ENCODE peak calls at places on chromosomes 13 and 19, in four cellular contexts. One of them, this sample, is unnamed.

GRCh38 chr13:102970542-102970941 is 95.7 kb downstream of the SLC10A2 start:
- DNase-seq in AG04449: no peak
- DNase-seq in tibial artery: no peak
- DNase-seq in foreskin fibroblast: no peak
- DNase-seq in this sample: no peak

GRCh38 chr13:23871616-23872220 is 17.5 kb downstream of the MIPEP start:
- DNase-seq in AG04449: no peak
- DNase-seq in tibial artery: no peak
- DNase-seq in foreskin fibroblast: no peak
- DNase-seq in this sample: no peak

GRCh38 chr19:1182727-1183126 is 8.7 kb upstream of the SBNO2 start:
- DNase-seq in AG04449: no peak
- DNase-seq in tibial artery: no peak
- DNase-seq in foreskin fibroblast: no peak
- DNase-seq in this sample: no peak

GRCh38 chr13:40639226-40639681 is 27.2 kb downstream of the FOXO1 start:
- DNase-seq in AG04449: no peak
- DNase-seq in tibial artery: no peak
- DNase-seq in foreskin fibroblast: peak; percentile 23
- DNase-seq in this sample: no peak

GRCh38 chr13:41222259-41222852 is 28.0 kb upstream of the KBTBD7 start:
- DNase-seq in AG04449: no peak
- DNase-seq in tibial artery: no peak
- DNase-seq in foreskin fibroblast: peak; percentile 29
- DNase-seq in this sample: peak; percentile 12

GRCh38 chr19:48969276-48970138 is 4.4 kb downstream of the FTL start:
- DNase-seq in AG04449: no peak
- DNase-seq in tibial artery: no peak
- DNase-seq in foreskin fibroblast: no peak
- DNase-seq in this sample: no peak

GRCh38 chr13:42981853-42982252 is 10.2 kb downstream of the EPSTI1 start:
- DNase-seq in AG04449: no peak
- DNase-seq in tibial artery: no peak
- DNase-seq in foreskin fibroblast: no peak
- DNase-seq in this sample: no peak

GRCh38 chr13:97318532-97318931 is 96.4 kb downstream of the MBNL2 start:
- DNase-seq in AG04449: no peak
- DNase-seq in tibial artery: no peak
- DNase-seq in foreskin fibroblast: no peak
- DNase-seq in this sample: no peak

GRCh38 chr19:50311723-50312635 is 17.2 kb downstream of the KCNC3 start:
- DNase-seq in AG04449: no peak
- DNase-seq in tibial artery: no peak
- DNase-seq in foreskin fibroblast: no peak
- DNase-seq in this sample: no peak

GRCh38 chr13:100535401-100536135 is 53.0 kb downstream of the GGACT start:
- DNase-seq in AG04449: no peak
- DNase-seq in tibial artery: no peak
- DNase-seq in foreskin fibroblast: no peak
- DNase-seq in this sample: no peak

GRCh38 chr19:27776020-27776419 is 1436.9 kb downstream of the UQCRFS1 start:
- DNase-seq in AG04449: no peak
- DNase-seq in tibial artery: no peak
- DNase-seq in foreskin fibroblast: peak; percentile 17
- DNase-seq in this sample: no peak

GRCh38 chr13:94416454-94417080 is 62.9 kb downstream of the DCT start:
- DNase-seq in AG04449: no peak
- DNase-seq in tibial artery: no peak
- DNase-seq in foreskin fibroblast: no peak
- DNase-seq in this sample: no peak

GRCh38 chr19:39398297-39398864 is 7.2 kb downstream of the MED29 start:
- DNase-seq in AG04449: no peak
- DNase-seq in tibial artery: peak; percentile 90
- DNase-seq in foreskin fibroblast: peak; percentile 90
- DNase-seq in this sample: no peak

GRCh38 chr13:97976551-97977375 is 23.3 kb downstream of the IPO5 start:
- DNase-seq in AG04449: no peak
- DNase-seq in tibial artery: no peak
- DNase-seq in foreskin fibroblast: no peak
- DNase-seq in this sample: no peak

GRCh38 chr19:46616631-46617322 is 8.1 kb downstream of the PTGIR start:
- DNase-seq in AG04449: no peak
- DNase-seq in tibial artery: no peak
- DNase-seq in foreskin fibroblast: peak; percentile 77
- DNase-seq in this sample: no peak

GRCh38 chr13:63026285-63026797 is 1610.7 kb upstream of the PCDH20 start:
- DNase-seq in AG04449: no peak
- DNase-seq in tibial artery: no peak
- DNase-seq in foreskin fibroblast: no peak
- DNase-seq in this sample: no peak

GRCh38 chr19:38539751-38540150 is 78.0 kb downstream of the MAP4K1 start:
- DNase-seq in AG04449: no peak
- DNase-seq in tibial artery: no peak
- DNase-seq in foreskin fibroblast: no peak
- DNase-seq in this sample: no peak

GRCh38 chr13:100836696-100837095 is 162.1 kb upstream of the TMTC4 start:
- DNase-seq in AG04449: no peak
- DNase-seq in tibial artery: no peak
- DNase-seq in foreskin fibroblast: no peak
- DNase-seq in this sample: no peak

GRCh38 chr13:74550039-74550438 is 415.8 kb upstream of the KLF12 start:
- DNase-seq in AG04449: peak; percentile 29
- DNase-seq in tibial artery: no peak
- DNase-seq in foreskin fibroblast: no peak
- DNase-seq in this sample: no peak

GRCh38 chr19:2751438-2751830 is 11.6 kb upstream of the SLC39A3 start:
- DNase-seq in AG04449: no peak
- DNase-seq in tibial artery: no peak
- DNase-seq in foreskin fibroblast: no peak
- DNase-seq in this sample: no peak

GRCh38 chr19:35254341-35255297 is 5.8 kb downstream of the LSR start:
- DNase-seq in AG04449: no peak
- DNase-seq in tibial artery: no peak
- DNase-seq in foreskin fibroblast: no peak
- DNase-seq in this sample: no peak

GRCh38 chr13:24097667-24098066 is 62.9 kb upstream of the SPATA13 start:
- DNase-seq in AG04449: no peak
- DNase-seq in tibial artery: no peak
- DNase-seq in foreskin fibroblast: no peak
- DNase-seq in this sample: no peak

GRCh38 chr13:30224732-30225131 is 82.6 kb downstream of the KATNAL1 start:
- DNase-seq in AG04449: no peak
- DNase-seq in tibial artery: no peak
- DNase-seq in foreskin fibroblast: peak; percentile 16
- DNase-seq in this sample: no peak

DNA sequence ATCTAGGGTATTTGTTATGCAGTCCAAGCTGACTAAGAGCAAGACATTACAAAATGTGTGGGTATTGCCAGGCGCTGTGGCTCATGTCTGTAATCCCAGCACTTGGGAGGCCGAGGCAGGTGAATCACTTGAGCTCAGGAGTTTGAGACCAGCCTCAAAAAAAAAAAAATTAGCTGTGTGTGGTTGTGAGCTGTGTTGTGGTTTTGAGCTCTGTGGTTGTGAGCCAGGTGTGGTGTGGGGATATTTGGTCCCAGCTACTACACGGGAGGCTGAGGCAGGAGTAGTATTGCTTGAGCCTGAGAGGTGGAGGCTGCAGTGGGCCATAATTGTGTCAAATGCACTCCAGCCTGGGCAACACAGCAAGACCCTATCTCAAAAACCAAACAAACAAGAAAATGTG is 5.6 kb upstream of the KEAP1 start:
- DNase-seq in AG04449: no peak
- DNase-seq in tibial artery: no peak
- DNase-seq in foreskin fibroblast: no peak
- DNase-seq in this sample: no peak
- TF ChIP-seq CTCF in AG04449: no peak
- TF ChIP-seq CTCF in tibial artery: no peak
- TF ChIP-seq CTCF in foreskin fibroblast: no peak
- TF ChIP-seq CTCF in this sample: no peak

GRCh38 chr19:55461259-55461973 is at the start of gene ISOC2:
- DNase-seq in AG04449: peak; percentile 98
- DNase-seq in tibial artery: peak; percentile 100
- DNase-seq in foreskin fibroblast: peak; percentile 100
- DNase-seq in this sample: peak; percentile 95

GRCh38 chr19:55460670-55461258 is 678 bp downstream of the ISOC2 start:
- DNase-seq in AG04449: no peak
- DNase-seq in tibial artery: peak; percentile 90
- DNase-seq in foreskin fibroblast: peak; percentile 81
- DNase-seq in this sample: no peak

GRCh38 chr19:55459950-55460657 is 1.3 kb downstream of the ISOC2 start:
- DNase-seq in AG04449: no peak
- DNase-seq in tibial artery: no peak
- DNase-seq in foreskin fibroblast: no peak
- DNase-seq in this sample: no peak

GRCh38 chr19:55457683-55458457 is 3.6 kb downstream of the ISOC2 start:
- DNase-seq in AG04449: no peak
- DNase-seq in tibial artery: no peak
- DNase-seq in foreskin fibroblast: no peak
- DNase-seq in this sample: no peak

DNA sequence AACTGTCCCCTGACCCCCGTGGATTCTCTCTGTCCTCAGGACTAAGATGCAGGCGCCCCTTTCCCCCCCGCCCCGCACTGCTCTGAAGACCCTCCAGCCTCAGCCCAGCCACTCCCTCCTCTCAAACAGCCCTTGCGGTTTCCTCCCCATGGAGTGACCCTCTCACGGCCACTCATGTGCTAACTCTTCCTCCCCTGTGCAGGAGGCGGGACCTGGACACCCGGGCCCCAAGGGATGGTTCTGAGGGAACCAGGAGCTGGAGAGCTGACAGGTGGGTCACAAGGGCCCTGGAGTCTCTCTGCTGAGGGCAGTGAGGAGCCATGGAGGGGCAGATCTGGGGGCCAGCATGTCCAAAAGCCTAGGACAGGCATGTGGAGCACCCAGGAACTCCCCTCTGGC is 1.9 kb downstream of the ISOC2 start:
- DNase-seq in AG04449: no peak
- DNase-seq in tibial artery: no peak
- DNase-seq in foreskin fibroblast: no peak
- DNase-seq in this sample: no peak
- H3K4me3 ChIP-seq in AG04449: no peak overlapping the region
- H3K4me3 ChIP-seq in tibial artery: no peak overlapping the region
- H3K4me3 ChIP-seq in foreskin fibroblast: peak overlapping the region; percentile 88
- H3K4me3 ChIP-seq in this sample: no peak overlapping the region

GRCh38 chr13:38417241-38417640 is 67.6 kb downstream of the UFM1 start:
- DNase-seq in AG04449: no peak
- DNase-seq in tibial artery: no peak
- DNase-seq in foreskin fibroblast: no peak
- DNase-seq in this sample: no peak

GRCh38 chr13:38419312-38419873 is 69.7 kb downstream of the UFM1 start:
- DNase-seq in AG04449: no peak
- DNase-seq in tibial artery: no peak
- DNase-seq in foreskin fibroblast: no peak
- DNase-seq in this sample: no peak

GRCh38 chr13:38418286-38418685 is 68.6 kb downstream of the UFM1 start:
- DNase-seq in AG04449: no peak
- DNase-seq in tibial artery: no peak
- DNase-seq in foreskin fibroblast: no peak
- DNase-seq in this sample: no peak

GRCh38 chr13:38415233-38415632 is 65.6 kb downstream of the UFM1 start:
- DNase-seq in AG04449: no peak
- DNase-seq in tibial artery: no peak
- DNase-seq in foreskin fibroblast: no peak
- DNase-seq in this sample: no peak

GRCh38 chr13:38417727-38418126 is 68.1 kb downstream of the UFM1 start:
- DNase-seq in AG04449: no peak
- DNase-seq in tibial artery: no peak
- DNase-seq in foreskin fibroblast: no peak
- DNase-seq in this sample: no peak
- TF ChIP-seq CTCF in AG04449: peak; percentile 13
- TF ChIP-seq CTCF in tibial artery: no peak
- TF ChIP-seq CTCF in foreskin fibroblast: peak; percentile 49
- TF ChIP-seq CTCF in this sample: peak; percentile 28

GRCh38 chr19:17248011-17248776 is 2.5 kb upstream of the NR2F6 start:
- DNase-seq in AG04449: no peak
- DNase-seq in tibial artery: no peak
- DNase-seq in foreskin fibroblast: no peak
- DNase-seq in this sample: no peak

GRCh38 chr19:17245535-17245984 is at the start of gene NR2F6:
- DNase-seq in AG04449: no peak
- DNase-seq in tibial artery: no peak
- DNase-seq in foreskin fibroblast: no peak
- DNase-seq in this sample: no peak

GRCh38 chr19:17244618-17245534 is 843 bp downstream of the NR2F6 start:
- DNase-seq in AG04449: no peak
- DNase-seq in tibial artery: no peak
- DNase-seq in foreskin fibroblast: no peak
- DNase-seq in this sample: no peak

GRCh38 chr19:17243854-17244617 is 1.7 kb downstream of the NR2F6 start:
- DNase-seq in AG04449: no peak
- DNase-seq in tibial artery: peak; percentile 83
- DNase-seq in foreskin fibroblast: no peak
- DNase-seq in this sample: no peak

DNA sequence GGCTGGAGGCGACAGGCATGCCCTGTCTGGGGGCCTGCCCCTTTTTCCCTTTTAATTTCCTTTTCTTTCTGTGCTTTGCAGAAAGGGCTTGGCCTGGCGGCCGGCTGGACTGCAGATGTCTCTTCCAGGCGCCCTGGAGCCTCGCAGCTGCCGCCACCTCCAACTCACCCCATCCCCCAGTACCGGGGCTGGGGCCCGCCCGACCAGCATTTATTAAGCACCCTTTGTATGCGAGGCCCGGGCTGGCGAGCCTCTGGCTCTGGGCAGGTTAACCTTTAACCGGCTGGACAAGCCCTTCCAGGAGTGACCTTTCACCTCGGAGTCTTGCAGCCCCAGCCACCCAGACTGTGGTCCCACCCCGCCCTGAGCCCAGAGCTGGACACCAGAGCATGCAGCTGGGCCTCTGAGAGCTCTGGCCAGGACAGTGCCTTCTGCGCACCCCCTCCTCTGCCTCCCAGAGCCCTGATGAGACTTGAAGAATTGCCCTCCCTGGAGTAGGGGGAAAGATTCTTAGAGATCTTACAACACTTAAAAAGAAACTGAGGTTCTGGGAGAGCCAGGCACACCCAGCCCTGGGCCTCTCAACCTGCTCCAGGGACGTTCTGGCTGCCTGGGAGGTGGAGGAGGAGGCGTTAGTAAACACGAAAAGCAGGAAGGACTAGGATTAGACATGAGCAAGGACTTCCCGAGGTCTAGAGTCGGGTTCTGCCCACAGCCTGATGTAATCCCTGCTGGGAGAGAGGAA is 1.1 kb upstream of the NR2F6 start:
- DNase-seq in AG04449: no peak
- DNase-seq in tibial artery: no peak
- DNase-seq in foreskin fibroblast: peak; percentile 37
- DNase-seq in this sample: no peak
- H3K4me3 ChIP-seq in AG04449: no peak overlapping the region
- H3K4me3 ChIP-seq in tibial artery: peak overlapping the region; percentile 89
- H3K4me3 ChIP-seq in foreskin fibroblast: peak overlapping the region; percentile 53
- H3K4me3 ChIP-seq in this sample: no peak overlapping the region

This sample was measured in kidney epithelial cell.